ENCODE peak calls at places on chromosome 10, in four cellular contexts. R is astrocyte of the spinal cord, H is tibial nerve, Y is BJ. I is an unnamed sample.
A peak's percentile ranks its signal among the peaks of the same experiment; 100 is the strongest.

GRCh38 chr10:43955978-43956377 is 307.3 kb upstream of the ZNF32 start:
- DNase-seq in H (no peak), R (no peak), Y (no peak), I (no peak)

GRCh38 chr10:93815304-93816091 is 57.8 kb downstream of the LGI1 start:
- DNase-seq in Y (no peak), R (peak; percentile 18), H (no peak), I (peak; percentile 4)

GRCh38 chr10:49158399-49158798 is 24.6 kb upstream of the FAM170B start:
- DNase-seq in Y (no peak), H (no peak), R (no peak), I (no peak)

GRCh38 chr10:70954777-70955176 is 66.4 kb upstream of the PCBD1 start:
- DNase-seq in R (no peak), H (no peak), Y (no peak), I (no peak)

GRCh38 chr10:50470345-50470744 is 153.4 kb downstream of the SGMS1 start:
- DNase-seq in Y (no peak), R (no peak), H (no peak), I (no peak)

GRCh38 chr10:74135452-74135851 is 15.2 kb downstream of the AP3M1 start:
- DNase-seq in H (no peak), Y (no peak), R (no peak), I (no peak)

GRCh38 chr10:110220383-110220782 is 13.0 kb downstream of the MXI1 start:
- DNase-seq in H (no peak), Y (no peak), R (no peak), I (no peak)

GRCh38 chr10:96548589-96548988 is 34.9 kb upstream of the TLL2 start:
- DNase-seq in Y (no peak), R (no peak), H (no peak), I (no peak)

GRCh38 chr10:92024700-92025099 is 101.1 kb downstream of the BTAF1 start:
- DNase-seq in H (no peak), R (no peak), Y (no peak), I (no peak)

GRCh38 chr10:33273295-33274002 is 61.0 kb downstream of the NRP1 start:
- DNase-seq in R (peak; percentile 94), H (peak; percentile 65), Y (peak; percentile 92), I (peak; percentile 93)

GRCh38 chr10:54470324-54470631 is 330.8 kb downstream of the PCDH15 start:
- DNase-seq in Y (no peak), H (no peak), R (no peak), I (no peak)

GRCh38 chr10:21014141-21014540 is 117.0 kb upstream of the NEBL start:
- DNase-seq in H (no peak), R (no peak), Y (no peak), I (no peak)

GRCh38 chr10:48482207-48482606 is 122.7 kb downstream of the ARHGAP22 start:
- DNase-seq in Y (no peak), R (no peak), H (no peak), I (peak; percentile 18)

GRCh38 chr10:25501912-25502311 is 327.1 kb downstream of the GPR158 start:
- DNase-seq in H (no peak), Y (no peak), R (no peak), I (peak; percentile 28)

GRCh38 chr10:130177250-130177649 is 41.1 kb downstream of the GLRX3 start:
- DNase-seq in H (no peak), R (no peak), Y (no peak), I (no peak)

GRCh38 chr10:4686644-4686996 is 139.4 kb upstream of the AKR1E2 start:
- DNase-seq in Y (no peak), H (no peak), R (peak; percentile 91), I (peak; percentile 29)

GRCh38 chr10:35379226-35380137 is 43.2 kb downstream of the CCNY start:
- DNase-seq in R (peak; percentile 91), Y (no peak), H (no peak), I (peak; percentile 19)

DNA sequence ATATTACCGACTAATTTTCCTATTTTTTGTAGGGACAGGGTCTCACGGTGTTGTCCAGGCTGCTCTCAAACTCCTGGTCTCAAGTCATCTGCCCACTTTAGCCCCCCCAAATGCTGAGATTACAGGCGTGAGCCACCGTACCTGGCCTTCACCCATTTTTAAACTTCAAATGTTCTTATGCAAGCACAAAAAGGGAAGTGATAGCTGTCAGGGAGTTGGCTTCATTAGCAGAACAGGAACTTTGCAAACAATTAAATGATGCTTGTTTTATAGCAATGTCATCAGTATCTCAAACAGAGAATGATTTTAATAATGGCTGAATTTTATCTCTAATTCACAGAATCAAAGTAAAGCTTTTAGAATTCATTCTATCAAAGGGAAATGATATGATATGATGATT is 49.8 kb upstream of the FAM171A1 start:
- DNase-seq in R (no peak), Y (no peak), H (no peak), I (no peak)
- TF ChIP-seq CTCF in R (no peak), Y (no peak), H (no peak), I (no peak)

GRCh38 chr10:112899396-112900065 is 50.5 kb upstream of the TCF7L2 start:
- DNase-seq in R (no peak), H (no peak), Y (no peak), I (no peak)
- H3K4me3 ChIP-seq in R (no peak overlapping the region), H (no peak overlapping the region), Y (no peak overlapping the region), I (no peak overlapping the region)

DNA sequence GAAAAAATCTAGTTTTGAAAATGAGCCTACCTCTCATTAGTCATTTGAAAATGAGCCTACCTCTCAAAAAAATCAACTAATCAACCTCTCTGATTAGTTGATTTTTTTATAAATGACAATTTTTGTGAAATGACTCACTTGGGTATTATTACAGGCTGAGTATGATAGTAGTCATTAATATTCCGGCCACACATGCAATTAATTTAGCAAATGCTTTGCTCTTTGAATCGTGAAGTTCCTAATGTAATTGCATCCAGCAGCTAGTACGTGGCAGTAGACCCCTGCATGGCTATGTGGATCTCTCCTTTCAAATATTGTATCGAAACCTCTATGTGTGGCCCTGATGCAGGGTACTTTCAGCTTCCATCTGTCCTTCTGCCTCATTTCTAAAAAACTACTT is 245.9 kb upstream of the PHYHIPL start:
- DNase-seq in Y (peak; percentile 18), H (no peak), R (no peak), I (no peak)
- TF ChIP-seq CTCF in Y (no peak), H (no peak), R (no peak), I (no peak)

GRCh38 chr10:77889277-77889903 is 37.2 kb downstream of the DLG5 start:
- DNase-seq in Y (no peak), H (no peak), R (no peak), I (no peak)
- H3K4me3 ChIP-seq in Y (no peak overlapping the region), H (no peak overlapping the region), R (no peak overlapping the region), I (no peak overlapping the region)

GRCh38 chr10:102537367-102537766 is 33.6 kb downstream of the SUFU start:
- DNase-seq in H (no peak), R (no peak), Y (no peak), I (no peak)

GRCh38 chr10:102537948-102538347 is 34.2 kb downstream of the SUFU start:
- DNase-seq in Y (no peak), H (no peak), R (no peak), I (no peak)

GRCh38 chr10:102542800-102543418 is 39.1 kb downstream of the SUFU start:
- DNase-seq in R (peak; percentile 10), H (no peak), Y (no peak), I (peak; percentile 33)

GRCh38 chr10:102538811-102539210 is 35.0 kb downstream of the SUFU start:
- DNase-seq in R (no peak), H (no peak), Y (no peak), I (no peak)

DNA sequence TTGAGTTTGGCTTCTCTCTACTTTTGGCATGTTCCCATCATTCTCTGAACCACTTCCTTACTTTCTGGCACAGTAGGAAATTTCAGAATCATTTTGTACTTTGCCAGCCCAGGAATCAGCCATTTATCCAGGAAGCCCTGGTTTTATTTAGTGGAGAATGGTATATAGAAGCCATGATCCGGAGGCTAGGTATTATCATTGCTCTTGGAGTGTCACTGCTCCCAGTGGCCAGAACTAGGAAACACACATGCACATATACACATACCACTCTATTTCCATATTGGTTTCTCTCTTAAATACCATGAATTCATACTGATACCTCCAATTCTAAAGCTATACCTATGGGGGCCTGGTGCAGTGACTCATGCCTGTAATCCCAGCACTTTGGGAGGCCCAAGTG is 36.3 kb downstream of the SUFU start:
- DNase-seq in R (peak; percentile 10), Y (no peak), H (no peak), I (no peak)
- TF ChIP-seq CTCF in R (peak; percentile 45), Y (peak; percentile 41), H (peak; percentile 11), I (peak; percentile 47)

GRCh38 chr10:132539894-132540293 is 2.3 kb downstream of the INPP5A start:
- DNase-seq in Y (no peak), H (no peak), R (peak; percentile 81), I (peak; percentile 61)
- H3K4me3 ChIP-seq in Y (peak overlapping the region; percentile 65), H (peak overlapping the region; percentile 80), R (peak overlapping the region; percentile 4), I (peak overlapping the region; percentile 83)

DNA sequence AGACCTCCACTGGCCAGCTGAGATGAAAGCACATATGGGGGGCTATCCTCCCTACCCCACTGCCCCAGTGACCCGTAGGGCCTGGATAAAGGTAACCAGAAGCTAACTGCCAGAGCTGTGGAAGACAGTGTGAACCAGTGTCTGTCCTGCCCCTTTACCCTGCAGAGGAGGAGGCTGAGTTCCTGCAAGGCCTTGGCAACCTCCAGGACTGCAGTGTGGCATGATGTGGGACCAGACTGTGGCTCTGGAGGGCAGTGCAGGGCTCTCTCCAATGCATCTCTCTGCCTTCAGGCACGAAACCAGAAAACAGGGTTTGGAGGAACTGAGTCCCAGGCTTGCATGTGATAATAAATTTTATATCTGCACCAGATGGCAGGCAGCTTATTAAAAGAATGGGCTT is 93.1 kb downstream of the EPC1 start:
- DNase-seq in R (no peak), Y (no peak), H (no peak), I (no peak)
- TF ChIP-seq CTCF in R (no peak), Y (no peak), H (no peak), I (no peak)

GRCh38 chr10:55627526-55628170 is 733.4 kb downstream of the ZWINT start:
- DNase-seq in Y (no peak), H (no peak), R (peak; percentile 4), I (no peak)
- H3K4me3 ChIP-seq in Y (no peak overlapping the region), H (peak overlapping the region; percentile 36), R (peak overlapping the region; percentile 35), I (no peak overlapping the region)

DNA sequence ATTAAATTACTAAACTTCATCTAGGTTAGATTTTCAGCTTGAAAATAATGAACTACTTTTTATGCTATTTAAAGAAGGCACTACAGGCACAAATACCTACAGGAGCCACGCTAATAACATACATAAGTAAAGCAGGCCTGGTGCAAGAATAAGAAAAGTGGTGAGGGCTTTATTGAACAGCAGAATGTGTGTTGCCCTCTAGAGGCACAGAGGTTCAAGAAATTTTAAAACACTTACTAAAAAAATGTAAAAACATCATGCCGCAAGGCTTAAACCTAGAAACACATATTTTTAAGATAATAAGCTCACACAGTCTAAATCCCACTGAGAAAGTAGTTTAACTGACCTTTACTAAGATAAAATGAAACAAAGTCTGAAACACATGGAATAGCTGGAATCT is 20.3 kb downstream of the CACUL1 start:
- DNase-seq in R (no peak), Y (no peak), H (no peak), I (peak; percentile 16)
- TF ChIP-seq CTCF in R (peak; percentile 33), Y (peak; percentile 28), H (no peak), I (peak; percentile 35)

I was measured in fibroblast of villous mesenchyme.